ENCODE peak calls at places on chromosome 6, in nine cellular contexts. S is astrocyte of the spinal cord, T is activated B cell treated with CpG ODN at 0.5 μM for 24 hours, K is brain microvascular endothelial cell, U is cardiac fibroblast, P is right lobe of liver, A is right atrium auricular region, M is endothelial cell, J is astrocyte. I is an unnamed sample.

GRCh38 chr6:116973992-116974391 is 97.0 kb downstream of the RFX6 start:
- DNase-seq in S (no peak), T (no peak), K (no peak), U (no peak), P (no peak), A (no peak), M (no peak), J (no peak), I (no peak)

GRCh38 chr6:113959235-113959634 is 11.7 kb downstream of the HDAC2 start:
- DNase-seq in S (no peak), T (no peak), K (no peak), U (no peak), P (no peak), A (no peak), M (no peak), J (no peak), I (no peak)

GRCh38 chr6:19322691-19323470 is 514.3 kb upstream of the ID4 start:
- DNase-seq in S (peak; percentile 56), T (no peak), K (peak; percentile 31), U (no peak), P (no peak), A (no peak), M (no peak), J (peak; percentile 90), I (no peak)

GRCh38 chr6:5730586-5731263 is 276.0 kb downstream of the NRN1 start:
- DNase-seq in S (no peak), T (no peak), K (no peak), U (peak; percentile 18), P (no peak), A (no peak), M (no peak), J (peak; percentile 71), I (no peak)

GRCh38 chr6:113591896-113592827 is 265.0 kb upstream of the MARCKS start:
- DNase-seq in S (peak; percentile 73), T (no peak), K (no peak), U (peak; percentile 37), P (no peak), A (no peak), M (no peak), J (no peak), I (no peak)

GRCh38 chr6:6783736-6784135 is 195.2 kb downstream of the LY86 start:
- DNase-seq in S (peak; percentile 43), T (no peak), K (peak; percentile 15), U (peak; percentile 25), P (no peak), A (no peak), M (no peak), J (peak; percentile 10), I (no peak)

GRCh38 chr6:146041282-146041681 is 12.4 kb downstream of the GRM1 start:
- DNase-seq in S (peak; percentile 29), T (no peak), K (peak; percentile 5), U (peak; percentile 47), P (no peak), A (no peak), M (peak; percentile 51), J (no peak), I (no peak)

GRCh38 chr6:36616888-36617521 is 22.8 kb downstream of the SRSF3 start:
- DNase-seq in S (peak; percentile 66), T (no peak), K (no peak), U (no peak), P (peak; percentile 94), A (peak; percentile 59), M (no peak), J (peak; percentile 52), I (no peak)

GRCh38 chr6:116507324-116507723 is 4.1 kb upstream of the CALHM5 start:
- DNase-seq in S (peak; percentile 54), T (no peak), K (peak; percentile 32), U (peak; percentile 77), P (no peak), A (no peak), M (no peak), J (no peak), I (no peak)

GRCh38 chr6:70973591-70973990 is 16.7 kb upstream of the B3GAT2 start:
- DNase-seq in S (no peak), T (no peak), K (no peak), U (peak; percentile 69), P (no peak), A (no peak), M (no peak), J (peak; percentile 1), I (no peak)

GRCh38 chr6:169162968-169163903 is 90.4 kb downstream of the THBS2 start:
- DNase-seq in S (peak; percentile 92), T (no peak), K (peak; percentile 94), U (peak; percentile 100), P (no peak), A (peak; percentile 91), M (no peak), J (peak; percentile 99), I (no peak)

GRCh38 chr6:45772886-45773285 is 242.8 kb downstream of the CLIC5 start:
- DNase-seq in S (no peak), T (no peak), K (no peak), U (no peak), P (no peak), A (no peak), M (no peak), J (peak; percentile 41), I (no peak)

GRCh38 chr6:160510199-160510598 is 153.9 kb downstream of the LPA start:
- DNase-seq in S (peak; percentile 25), T (no peak), K (peak; percentile 69), U (peak; percentile 75), P (no peak), A (no peak), M (no peak), J (peak; percentile 77), I (no peak)

GRCh38 chr6:126804255-126805064 is 314.0 kb upstream of the RSPO3 start:
- DNase-seq in S (peak; percentile 64), T (no peak), K (peak; percentile 67), U (peak; percentile 77), P (peak; percentile 45), A (no peak), M (peak; percentile 38), J (peak; percentile 20), I (no peak)

GRCh38 chr6:2940010-2940850 is 31.1 kb downstream of the SERPINB6 start:
- DNase-seq in S (no peak), T (peak; percentile 39), K (no peak), U (no peak), P (peak; percentile 31), A (peak; percentile 53), M (no peak), J (no peak), I (no peak)

GRCh38 chr6:154653853-154654252 is 79.4 kb upstream of the SCAF8 start:
- DNase-seq in S (peak; percentile 73), T (no peak), K (peak; percentile 89), U (peak; percentile 93), P (no peak), A (peak; percentile 62), M (peak; percentile 12), J (peak; percentile 78), I (no peak)

GRCh38 chr6:32953775-32954174 is 878 bp upstream of the HLA-DMA start:
- DNase-seq in S (no peak), T (no peak), K (no peak), U (no peak), P (no peak), A (no peak), M (no peak), J (no peak), I (no peak)

GRCh38 chr6:32952817-32953739 is at the start of gene HLA-DMA:
- DNase-seq in S (peak; percentile 93), T (peak; percentile 65), K (peak; percentile 89), U (peak; percentile 95), P (peak; percentile 84), A (peak; percentile 95), M (peak; percentile 77), J (peak; percentile 77), I (no peak)

GRCh38 chr6:32954212-32954745 is 1.4 kb upstream of the HLA-DMA start:
- DNase-seq in S (no peak), T (no peak), K (no peak), U (no peak), P (no peak), A (no peak), M (no peak), J (no peak), I (no peak)

GRCh38 chr6:32956176-32956575 is 3.3 kb upstream of the HLA-DMA start:
- DNase-seq in S (no peak), T (no peak), K (no peak), U (no peak), P (no peak), A (no peak), M (no peak), J (no peak), I (no peak)

DNA sequence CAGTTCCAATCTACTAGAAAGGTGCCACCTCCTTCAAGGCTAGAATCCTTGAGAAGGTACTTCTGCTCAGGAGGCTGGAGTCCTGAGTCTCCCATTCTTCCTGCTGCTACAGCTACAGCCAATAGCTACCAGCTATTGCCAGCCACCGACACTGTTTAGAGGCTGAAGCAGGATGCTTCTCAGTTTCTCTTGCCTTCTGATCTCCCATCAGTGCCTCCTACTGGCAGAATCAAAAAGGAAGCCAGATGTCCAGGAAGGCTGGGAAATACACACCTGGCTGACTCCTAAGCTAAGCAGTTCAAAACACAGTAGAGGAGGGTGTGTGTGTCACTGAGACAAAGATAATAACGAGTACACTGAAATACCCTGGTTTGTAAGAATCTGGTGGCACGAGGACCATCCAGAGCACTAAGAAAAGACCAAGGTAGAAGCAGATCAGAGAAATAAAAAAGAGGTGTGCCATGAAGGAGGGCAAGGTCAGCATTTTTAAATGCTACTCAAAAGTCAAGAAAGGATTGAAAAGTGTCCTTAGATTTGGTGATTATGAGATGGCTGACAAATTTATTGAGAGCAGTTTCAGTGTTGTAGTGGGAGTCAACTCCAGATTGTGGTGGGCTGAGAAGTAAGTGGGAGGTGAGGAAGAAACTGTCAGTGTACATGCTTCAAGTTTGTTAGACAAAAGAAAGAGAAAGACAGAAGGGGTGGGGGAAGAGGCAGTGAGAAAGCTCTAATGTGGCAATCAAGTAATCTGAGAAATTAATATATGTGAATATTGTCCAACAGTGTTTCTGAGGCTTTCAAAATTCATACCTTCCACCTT is 2.3 kb upstream of the HLA-DMA start:
- DNase-seq in S (peak; percentile 16), T (no peak), K (no peak), U (peak; percentile 42), P (no peak), A (no peak), M (peak; percentile 30), J (no peak), I (no peak)
- TF ChIP-seq CTCF in S (peak; percentile 49), T (no peak), K (peak; percentile 63), U (peak; percentile 45), P (no peak), A (no peak), M (peak; percentile 59), J (no peak), I (peak; percentile 47)

GRCh38 chr6:68343901-68344300 is 291.2 kb upstream of the ADGRB3 start:
- DNase-seq in S (peak; percentile 44), T (no peak), K (peak; percentile 34), U (peak; percentile 68), P (peak; percentile 40), A (no peak), M (peak; percentile 68), J (peak; percentile 16), I (no peak)
- TF ChIP-seq CTCF in S (peak; percentile 53), T (no peak), K (peak; percentile 84), U (peak; percentile 53), P (peak; percentile 28), A (no peak), M (peak; percentile 68), J (peak; percentile 66), I (peak; percentile 67)

GRCh38 chr6:73328790-73329189 is 25.3 kb downstream of the DPPA5 start:
- DNase-seq in S (no peak), T (no peak), K (no peak), U (no peak), P (no peak), A (no peak), M (no peak), J (no peak), I (no peak)
- TF ChIP-seq CTCF in S (no peak), T (no peak), K (no peak), U (no peak), P (no peak), A (no peak), M (no peak), J (no peak), I (no peak)

GRCh38 chr6:157620905-157621304 is 202.1 kb upstream of the SNX9 start:
- DNase-seq in S (no peak), T (no peak), K (no peak), U (no peak), P (no peak), A (no peak), M (no peak), J (no peak), I (no peak)
- TF ChIP-seq CTCF in S (no peak), T (no peak), K (no peak), U (no peak), P (no peak), A (no peak), M (no peak), J (no peak), I (no peak)

I was measured in type B pancreatic cell.